ENCODE peak calls at places on chromosome 2, in nine cellular contexts. F, L, M, N, Q, T, U, O and G are unnamed samples.

GRCh38 chr2:224887159-224887558 is 155.1 kb downstream of the DOCK10 start:
- DNase-seq in F (no peak), L (no peak), M (peak), N (peak), Q (no peak), T (no peak), U (no peak), O (no peak), G (peak)

GRCh38 chr2:145123606-145124005 is 603.7 kb upstream of the ZEB2 start:
- DNase-seq in F (no peak), L (peak), M (no peak), N (peak), Q (no peak), T (no peak), U (no peak), O (no peak), G (no peak)

GRCh38 chr2:33437297-33437696 is 39.2 kb upstream of the RASGRP3 start:
- DNase-seq in F (no peak), L (no peak), M (peak), N (peak), Q (no peak), T (no peak), U (peak), O (no peak), G (peak)

GRCh38 chr2:513981-514706 is 163.1 kb downstream of the TMEM18 start:
- DNase-seq in F (no peak), L (no peak), M (no peak), N (no peak), Q (no peak), T (no peak), U (no peak), O (no peak), G (no peak)

GRCh38 chr2:15756011-15756550 is 164.4 kb downstream of the DDX1 start:
- DNase-seq in F (no peak), L (no peak), M (no peak), N (no peak), Q (no peak), T (no peak), U (no peak), O (no peak), G (no peak)

GRCh38 chr2:109644571-109645275 is 30.6 kb downstream of the SOWAHC start:
- DNase-seq in F (no peak), L (peak), M (no peak), N (no peak), Q (no peak), T (peak), U (no peak), O (no peak), G (no peak)

GRCh38 chr2:72827999-72828646 is 2.3 kb upstream of the EXOC6B start:
- DNase-seq in F (no peak), L (no peak), M (peak), N (peak), Q (no peak), T (no peak), U (peak), O (no peak), G (no peak)

GRCh38 chr2:228446732-228447131 is 265.2 kb upstream of the SPHKAP start:
- DNase-seq in F (no peak), L (no peak), M (no peak), N (no peak), Q (no peak), T (no peak), U (peak), O (peak), G (no peak)

GRCh38 chr2:37781028-37781427 is 109.6 kb upstream of the CDC42EP3 start:
- DNase-seq in F (no peak), L (no peak), M (peak), N (peak), Q (no peak), T (no peak), U (peak), O (no peak), G (no peak)

GRCh38 chr2:222848862-222849261 is 12.0 kb upstream of the ACSL3 start:
- DNase-seq in F (no peak), L (no peak), M (no peak), N (no peak), Q (no peak), T (no peak), U (no peak), O (no peak), G (no peak)

GRCh38 chr2:98293003-98293402 is 53.3 kb upstream of the CNGA3 start:
- DNase-seq in F (no peak), L (no peak), M (no peak), N (no peak), Q (no peak), T (no peak), U (no peak), O (no peak), G (no peak)

GRCh38 chr2:168748461-168748860 is 54.0 kb upstream of the NOSTRIN start:
- DNase-seq in F (no peak), L (peak), M (no peak), N (no peak), Q (no peak), T (no peak), U (no peak), O (no peak), G (no peak)

GRCh38 chr2:232321156-232321816 is 57.3 kb upstream of the ALPP start:
- DNase-seq in F (peak), L (peak), M (no peak), N (no peak), Q (peak), T (peak), U (no peak), O (no peak), G (no peak)

GRCh38 chr2:181896286-181896685 is 4.8 kb downstream of the ITPRID2 start:
- DNase-seq in F (no peak), L (no peak), M (no peak), N (no peak), Q (no peak), T (no peak), U (no peak), O (no peak), G (no peak)

GRCh38 chr2:24613154-24613814 is 122.2 kb downstream of the NCOA1 start:
- DNase-seq in F (no peak), L (no peak), M (peak), N (peak), Q (peak), T (no peak), U (peak), O (no peak), G (peak)

GRCh38 chr2:73821227-73821626 is 7.5 kb upstream of the STAMBP start:
- DNase-seq in F (no peak), L (no peak), M (no peak), N (no peak), Q (no peak), T (no peak), U (no peak), O (no peak), G (no peak)

GRCh38 chr2:160920791-160921303 is 239.4 kb upstream of the TANK start:
- DNase-seq in F (no peak), L (no peak), M (peak), N (peak), Q (peak), T (no peak), U (peak), O (no peak), G (peak)

GRCh38 chr2:207765541-207765940 is 4.2 kb downstream of the FZD5 start:
- DNase-seq in F (no peak), L (peak), M (no peak), N (no peak), Q (no peak), T (no peak), U (no peak), O (no peak), G (no peak)

GRCh38 chr2:36616947-36617346 is 19.0 kb upstream of the FEZ2 start:
- DNase-seq in F (no peak), L (no peak), M (no peak), N (no peak), Q (no peak), T (no peak), U (no peak), O (no peak), G (no peak)

GRCh38 chr2:18132697-18133096 is 254.2 kb downstream of the KCNS3 start:
- DNase-seq in F (no peak), L (no peak), M (peak), N (peak), Q (no peak), T (no peak), U (peak), O (no peak), G (no peak)

GRCh38 chr2:232235716-232236115 is 142.8 kb upstream of the ALPP start:
- DNase-seq in F (no peak), L (no peak), M (no peak), N (peak), Q (no peak), T (no peak), U (peak), O (no peak), G (no peak)

GRCh38 chr2:195660265-195660890 is 3.4 kb downstream of the SLC39A10 start:
- DNase-seq in F (peak), L (peak), M (peak), N (peak), Q (no peak), T (no peak), U (peak), O (no peak), G (peak)

GRCh38 chr2:143254108-143254507 is 124.9 kb downstream of the ARHGAP15 start:
- DNase-seq in F (peak), L (no peak), M (no peak), N (no peak), Q (no peak), T (no peak), U (no peak), O (no peak), G (no peak)

GRCh38 chr2:143248631-143249030 is 119.4 kb downstream of the ARHGAP15 start:
- DNase-seq in F (no peak), L (no peak), M (no peak), N (no peak), Q (no peak), T (no peak), U (no peak), O (no peak), G (no peak)

GRCh38 chr2:143255899-143256298 is 126.7 kb downstream of the ARHGAP15 start:
- DNase-seq in F (no peak), L (no peak), M (no peak), N (no peak), Q (no peak), T (no peak), U (no peak), O (no peak), G (no peak)

GRCh38 chr2:143251680-143252079 is 122.5 kb downstream of the ARHGAP15 start:
- DNase-seq in F (no peak), L (no peak), M (no peak), N (no peak), Q (no peak), T (no peak), U (no peak), O (no peak), G (no peak)

DNA sequence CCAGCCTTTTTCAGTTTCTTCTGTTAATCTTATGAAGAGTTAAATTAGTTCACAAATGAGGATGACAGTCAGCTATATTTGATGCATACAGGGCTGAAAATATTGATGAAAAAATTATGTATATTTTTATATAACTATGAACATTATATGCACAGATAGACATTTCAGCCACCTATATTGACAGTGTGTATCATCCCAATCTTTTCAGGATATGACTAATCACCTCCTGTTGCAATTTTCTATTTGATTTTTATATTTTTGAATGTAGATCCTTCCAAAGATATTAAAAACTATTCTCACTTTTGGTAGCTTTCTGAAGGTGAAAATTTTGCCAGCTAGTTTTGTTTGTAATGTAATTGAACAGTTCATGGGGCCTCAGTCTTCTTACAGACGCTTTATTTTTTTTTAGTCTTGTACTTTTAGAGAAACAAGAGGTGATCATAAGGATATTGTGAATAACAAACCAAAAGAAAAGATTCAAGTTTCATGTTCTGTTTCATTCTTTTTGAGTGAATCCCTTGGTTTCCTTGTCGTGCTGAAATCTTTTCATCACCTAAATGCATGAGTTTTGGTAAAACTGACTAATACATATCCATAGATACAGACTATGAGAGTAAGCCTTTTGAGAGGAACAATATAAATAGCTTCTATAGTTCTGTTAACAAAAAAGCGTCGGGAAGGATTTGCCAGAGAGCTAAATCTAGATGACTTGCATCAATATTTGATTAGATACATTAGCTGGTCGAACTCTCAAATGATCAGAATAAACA is 123.1 kb downstream of the ARHGAP15 start:
- DNase-seq in F (no peak), L (no peak), M (no peak), N (no peak), Q (no peak), T (no peak), U (no peak), O (no peak), G (no peak)
- H3K4me3 ChIP-seq in F (no peak), L (no peak), M (no peak), N (no peak), Q (no peak), T (no peak), U (no peak), O (no peak), G (no peak)

GRCh38 chr2:75707901-75708300 is 2.8 kb downstream of the GCFC2 start:
- DNase-seq in F (no peak), L (no peak), M (no peak), N (peak), Q (no peak), T (no peak), U (no peak), O (no peak), G (no peak)
- H3K4me3 ChIP-seq in F (no peak), L (no peak), M (no peak), N (no peak), Q (peak), T (no peak), U (no peak), O (no peak), G (no peak)

GRCh38 chr2:179595284-179595683 is 266.1 kb downstream of the ZNF385B start:
- DNase-seq in F (no peak), L (no peak), M (no peak), N (no peak), Q (no peak), T (no peak), U (no peak), O (no peak), G (no peak)

GRCh38 chr2:179593323-179593722 is 268.1 kb downstream of the ZNF385B start:
- DNase-seq in F (no peak), L (no peak), M (no peak), N (no peak), Q (no peak), T (no peak), U (no peak), O (no peak), G (no peak)

GRCh38 chr2:179591690-179592089 is 269.7 kb downstream of the ZNF385B start:
- DNase-seq in F (no peak), L (no peak), M (no peak), N (no peak), Q (no peak), T (no peak), U (no peak), O (no peak), G (no peak)

GRCh38 chr2:179594268-179595112 is 266.9 kb downstream of the ZNF385B start:
- DNase-seq in F (no peak), L (no peak), M (no peak), N (no peak), Q (no peak), T (no peak), U (no peak), O (no peak), G (no peak)

DNA sequence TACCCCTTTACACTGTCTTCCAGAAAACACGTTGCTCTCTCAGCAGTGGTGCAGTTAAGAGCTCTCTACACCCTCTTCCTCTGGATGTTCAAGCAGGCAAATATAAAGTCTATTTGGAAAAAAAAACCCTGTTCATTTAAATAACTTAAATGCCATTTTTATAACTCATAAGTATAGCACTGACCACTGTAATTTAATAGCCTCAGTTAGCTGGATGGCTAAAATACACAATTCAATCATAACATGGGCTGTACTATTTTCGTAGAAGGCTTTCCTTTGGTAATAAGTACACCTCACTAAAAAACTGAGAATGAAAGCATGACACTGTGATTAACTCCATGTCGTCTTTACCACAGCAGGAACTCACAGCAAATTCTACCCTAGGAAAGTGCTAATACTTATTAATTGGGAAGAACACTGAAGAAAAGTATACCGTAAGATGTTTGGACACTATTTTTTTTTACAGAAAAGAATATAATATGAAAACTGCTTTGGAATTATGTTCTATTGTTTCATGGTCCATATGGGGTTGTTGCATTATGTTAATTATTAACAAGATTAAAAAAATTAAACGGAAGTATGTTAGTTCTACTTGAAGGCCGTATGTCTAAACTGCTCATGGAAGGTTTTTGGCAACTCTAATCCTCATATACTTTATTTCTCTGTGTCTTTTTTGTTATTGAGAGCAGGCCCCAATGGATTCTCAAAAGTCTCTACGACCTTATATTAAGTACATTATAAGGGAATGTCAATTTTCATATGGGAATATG is 269.1 kb downstream of the ZNF385B start:
- DNase-seq in F (no peak), L (no peak), M (no peak), N (peak), Q (no peak), T (no peak), U (peak), O (no peak), G (no peak)
- H3K4me3 ChIP-seq in F (no peak), L (no peak), M (no peak), N (no peak), Q (peak), T (no peak), U (no peak), O (no peak), G (no peak)

GRCh38 chr2:101199153-101199810 is 48.1 kb upstream of the TBC1D8 start:
- DNase-seq in F (no peak), L (no peak), M (peak), N (peak), Q (no peak), T (no peak), U (no peak), O (no peak), G (no peak)
- H3K4me3 ChIP-seq in F (no peak), L (no peak), M (no peak), N (no peak), Q (no peak), T (no peak), U (no peak), O (no peak), G (no peak)